ENCODE peak calls at places on chromosomes 16 and 17, in ten cellular contexts. R, J, P, I, H, A, C, G, O and Y are unnamed samples.
A peak's percentile ranks its signal among the peaks of the same experiment; 100 is the strongest.

GRCh38 chr17:32931686-32932085 is 3.7 kb downstream of the TMEM98 start:
- DNase-seq in H (no peak), J (no peak), I (peak; percentile 65), G (no peak), P (no peak), R (no peak), O (no peak), C (no peak), A (no peak), Y (no peak)

GRCh38 chr17:1492249-1493206 is at the start of gene MYO1C:
- DNase-seq in G (no peak), I (no peak), J (no peak), H (no peak), A (no peak), C (no peak), R (no peak), O (no peak), P (no peak), Y (no peak)

GRCh38 chr16:51153275-51153991 is 2.4 kb upstream of the SALL1 start:
- DNase-seq in H (peak; percentile 7), A (no peak), O (no peak), G (no peak), C (no peak), J (no peak), I (peak; percentile 52), P (no peak), R (no peak), Y (no peak)

GRCh38 chr17:82297280-82297803 is 20.1 kb downstream of the CD7 start:
- DNase-seq in P (peak; percentile 63), R (no peak), I (peak; percentile 85), O (no peak), G (peak; percentile 46), H (peak; percentile 61), C (peak; percentile 96), A (no peak), J (peak; percentile 92), Y (no peak)

GRCh38 chr17:45307290-45308015 is 9.4 kb downstream of the MAP3K14 start:
- DNase-seq in P (no peak), A (peak; percentile 85), C (peak; percentile 69), R (no peak), O (no peak), G (no peak), H (peak; percentile 41), I (peak; percentile 89), J (no peak), Y (no peak)

GRCh38 chr17:16371742-16372141 is 9.1 kb upstream of the UBB start:
- DNase-seq in J (no peak), P (no peak), G (no peak), O (no peak), C (peak; percentile 77), A (no peak), H (no peak), I (peak; percentile 63), R (no peak), Y (no peak)

GRCh38 chr17:49180303-49180702 is 30.1 kb downstream of the GNGT2 start:
- DNase-seq in A (peak; percentile 4), C (no peak), O (peak; percentile 21), G (no peak), R (no peak), I (peak; percentile 31), P (peak; percentile 49), J (peak; percentile 77), H (peak; percentile 33), Y (peak; percentile 28)

GRCh38 chr17:17156511-17156910 is 49.6 kb downstream of the PLD6 start:
- DNase-seq in J (no peak), O (no peak), C (no peak), H (no peak), P (no peak), R (no peak), A (no peak), G (no peak), I (peak; percentile 70), Y (no peak)